ENCODE peak calls at places on chromosome 18, in nine cellular contexts. O, N, X, U, M, Z, Y, T and Q are unnamed samples.
A peak's percentile ranks its signal among the peaks of the same experiment; 100 is the strongest.

GRCh38 chr18:32919799-32920198 is 147.0 kb upstream of the KLHL14 start:
- DNase-seq in O (no peak), N (peak; percentile 67), X (no peak), U (no peak), M (peak; percentile 10), Z (no peak), Y (peak; percentile 56), T (peak; percentile 23), Q (no peak)

GRCh38 chr18:31652355-31652754 is 32.0 kb downstream of the B4GALT6 start:
- DNase-seq in O (no peak), N (no peak), X (no peak), U (no peak), M (peak; percentile 81), Z (no peak), Y (no peak), T (no peak), Q (no peak)

GRCh38 chr18:80246656-80247402 is 485 bp downstream of the PARD6G start:
- DNase-seq in O (no peak), N (peak; percentile 45), X (peak; percentile 35), U (no peak), M (no peak), Z (no peak), Y (peak; percentile 18), T (no peak), Q (peak; percentile 47)

GRCh38 chr18:44725300-44726096 is 44.8 kb downstream of the SETBP1 start:
- DNase-seq in O (no peak), N (no peak), X (no peak), U (no peak), M (peak; percentile 37), Z (no peak), Y (peak; percentile 74), T (no peak), Q (peak; percentile 83)

GRCh38 chr18:10690376-10690775 is 164.5 kb downstream of the NAPG start:
- DNase-seq in O (no peak), N (no peak), X (no peak), U (no peak), M (no peak), Z (no peak), Y (no peak), T (no peak), Q (no peak)

GRCh38 chr18:77101410-77102245 is 31.0 kb downstream of the MBP start:
- DNase-seq in O (peak; percentile 38), N (no peak), X (no peak), U (peak; percentile 99), M (peak; percentile 65), Z (no peak), Y (peak; percentile 93), T (peak; percentile 47), Q (peak; percentile 88)

GRCh38 chr18:77054288-77054605 is 78.3 kb downstream of the MBP start:
- DNase-seq in O (no peak), N (no peak), X (no peak), U (no peak), M (peak; percentile 39), Z (no peak), Y (no peak), T (no peak), Q (no peak)

GRCh38 chr18:76432274-76432755 is 62.7 kb downstream of the ZNF516 start:
- DNase-seq in O (no peak), N (no peak), X (no peak), U (no peak), M (no peak), Z (no peak), Y (no peak), T (no peak), Q (no peak)

GRCh38 chr18:38801640-38802039 is 1236.0 kb upstream of the CELF4 start:
- DNase-seq in O (no peak), N (no peak), X (no peak), U (no peak), M (no peak), Z (no peak), Y (no peak), T (no peak), Q (no peak)

GRCh38 chr18:63924551-63924950 is 16.8 kb downstream of the SERPINB10 start:
- DNase-seq in O (no peak), N (no peak), X (no peak), U (no peak), M (no peak), Z (no peak), Y (no peak), T (no peak), Q (peak; percentile 49)

GRCh38 chr18:25927830-25928229 is 162.6 kb downstream of the SS18 start:
- DNase-seq in O (no peak), N (no peak), X (no peak), U (no peak), M (no peak), Z (no peak), Y (no peak), T (no peak), Q (no peak)

GRCh38 chr18:686339-687111 is 25.9 kb downstream of the ENOSF1 start:
- DNase-seq in O (no peak), N (peak; percentile 15), X (no peak), U (no peak), M (no peak), Z (no peak), Y (no peak), T (no peak), Q (no peak)

GRCh38 chr18:60019463-60019840 is 119.7 kb downstream of the PMAIP1 start:
- DNase-seq in O (no peak), N (no peak), X (no peak), U (no peak), M (no peak), Z (no peak), Y (peak; percentile 34), T (no peak), Q (peak; percentile 76)

GRCh38 chr18:48075707-48076093 is 145.2 kb upstream of the SMAD2 start:
- DNase-seq in O (no peak), N (no peak), X (no peak), U (no peak), M (no peak), Z (no peak), Y (no peak), T (no peak), Q (no peak)

GRCh38 chr18:56267334-56267733 is 371.1 kb downstream of the TXNL1 start:
- DNase-seq in O (no peak), N (no peak), X (no peak), U (no peak), M (no peak), Z (no peak), Y (no peak), T (no peak), Q (no peak)

GRCh38 chr18:24372279-24372678 is 25.3 kb downstream of the OSBPL1A start:
- DNase-seq in O (no peak), N (no peak), X (no peak), U (no peak), M (no peak), Z (no peak), Y (no peak), T (no peak), Q (no peak)

GRCh38 chr18:7524786-7525185 is 42.3 kb upstream of the PTPRM start:
- DNase-seq in O (no peak), N (no peak), X (no peak), U (no peak), M (no peak), Z (no peak), Y (peak; percentile 14), T (no peak), Q (no peak)

GRCh38 chr18:37501136-37501535 is 64.5 kb downstream of the CELF4 start:
- DNase-seq in O (no peak), N (no peak), X (no peak), U (no peak), M (no peak), Z (no peak), Y (no peak), T (no peak), Q (no peak)

GRCh38 chr18:45962866-45963265 is 4.3 kb downstream of the EPG5 start:
- DNase-seq in O (peak; percentile 12), N (no peak), X (no peak), U (no peak), M (no peak), Z (no peak), Y (peak; percentile 46), T (no peak), Q (peak; percentile 43)

GRCh38 chr18:79507546-79508480 is 112.1 kb downstream of the NFATC1 start:
- DNase-seq in O (no peak), N (no peak), X (peak; percentile 85), U (no peak), M (no peak), Z (peak; percentile 18), Y (peak; percentile 49), T (no peak), Q (peak; percentile 91)

GRCh38 chr18:79876497-79876896 is 75.0 kb downstream of the SLC66A2 start:
- DNase-seq in O (no peak), N (peak; percentile 29), X (no peak), U (no peak), M (no peak), Z (no peak), Y (no peak), T (no peak), Q (peak; percentile 6)

GRCh38 chr18:75041586-75041985 is 167.4 kb downstream of the PTGR3 start:
- DNase-seq in O (peak; percentile 1), N (no peak), X (no peak), U (peak; percentile 30), M (no peak), Z (no peak), Y (no peak), T (peak; percentile 8), Q (peak; percentile 38)

GRCh38 chr18:59659486-59660187 is 37.6 kb downstream of the CCBE1 start:
- DNase-seq in O (peak; percentile 19), N (no peak), X (no peak), U (no peak), M (no peak), Z (no peak), Y (peak; percentile 22), T (no peak), Q (peak; percentile 35)

GRCh38 chr18:59267511-59268126 is 5.6 kb downstream of the RAX start:
- DNase-seq in O (no peak), N (no peak), X (no peak), U (no peak), M (no peak), Z (no peak), Y (no peak), T (no peak), Q (no peak)

GRCh38 chr18:46431522-46432171 is 225.4 kb downstream of the LOXHD1 start:
- DNase-seq in O (no peak), N (no peak), X (no peak), U (no peak), M (no peak), Z (no peak), Y (no peak), T (no peak), Q (no peak)

GRCh38 chr18:50844960-50845359 is 25.1 kb upstream of the MRO start:
- DNase-seq in O (no peak), N (no peak), X (no peak), U (no peak), M (no peak), Z (no peak), Y (no peak), T (no peak), Q (no peak)

GRCh38 chr18:47150029-47150823 is at the start of gene HDHD2:
- DNase-seq in O (peak; percentile 53), N (peak; percentile 82), X (peak; percentile 88), U (peak; percentile 46), M (peak; percentile 81), Z (peak; percentile 65), Y (peak; percentile 83), T (peak; percentile 75), Q (peak; percentile 96)

GRCh38 chr18:13112982-13113381 is 105.6 kb upstream of the LDLRAD4 start:
- DNase-seq in O (no peak), N (peak; percentile 21), X (peak; percentile 73), U (no peak), M (no peak), Z (no peak), Y (no peak), T (no peak), Q (peak; percentile 59)

GRCh38 chr18:7726522-7726921 is 159.4 kb downstream of the PTPRM start:
- DNase-seq in O (no peak), N (no peak), X (no peak), U (no peak), M (no peak), Z (no peak), Y (no peak), T (no peak), Q (no peak)

GRCh38 chr18:45384137-45384998 is 230.9 kb upstream of the SLC14A2 start:
- DNase-seq in O (peak; percentile 16), N (peak; percentile 58), X (peak; percentile 40), U (peak; percentile 10), M (peak; percentile 38), Z (no peak), Y (peak; percentile 39), T (peak; percentile 11), Q (peak; percentile 66)

GRCh38 chr18:48789259-48789812 is 161.4 kb downstream of the SMAD7 start:
- DNase-seq in O (no peak), N (no peak), X (no peak), U (no peak), M (no peak), Z (no peak), Y (no peak), T (no peak), Q (no peak)